ENCODE peak calls at places on chromosomes 16 and 17, in ten cellular contexts. N, P, H, W, X, M, Z, G, R and V are unnamed samples.

GRCh38 chr16:30482366-30482765 is 9.8 kb downstream of the ITGAL start:
- DNase-seq in N (no peak), P (no peak), H (no peak), W (no peak), X (no peak), M (no peak), Z (no peak), G (no peak), R (no peak), V (no peak)

GRCh38 chr17:3647769-3648540 is 11.4 kb downstream of the CTNS start:
- DNase-seq in N (no peak), P (peak), H (peak), W (peak), X (peak), M (peak), Z (peak), G (peak), R (peak), V (no peak)

GRCh38 chr17:82959242-82959930 is 119.6 kb upstream of the ZNF750 start:
- DNase-seq in N (no peak), P (no peak), H (no peak), W (no peak), X (no peak), M (no peak), Z (no peak), G (no peak), R (no peak), V (no peak)

GRCh38 chr16:67541391-67542263 is 13.0 kb downstream of the RIPOR1 start:
- DNase-seq in N (no peak), P (peak), H (peak), W (no peak), X (peak), M (peak), Z (no peak), G (no peak), R (no peak), V (no peak)

GRCh38 chr16:11005611-11005975 is 61.2 kb downstream of the CLEC16A start:
- DNase-seq in N (no peak), P (no peak), H (peak), W (no peak), X (no peak), M (no peak), Z (no peak), G (no peak), R (no peak), V (no peak)

GRCh38 chr16:84369938-84370627 is 1.7 kb downstream of the ATP2C2 start:
- DNase-seq in N (no peak), P (no peak), H (no peak), W (no peak), X (no peak), M (no peak), Z (no peak), G (no peak), R (no peak), V (no peak)

GRCh38 chr17:48037036-48037881 is at the start of gene COPZ2:
- DNase-seq in N (no peak), P (peak), H (peak), W (peak), X (no peak), M (peak), Z (no peak), G (peak), R (no peak), V (no peak)

GRCh38 chr17:77124192-77124908 is 16.4 kb upstream of the SEC14L1 start:
- DNase-seq in N (no peak), P (peak), H (peak), W (no peak), X (peak), M (peak), Z (no peak), G (no peak), R (no peak), V (no peak)

GRCh38 chr17:73292031-73292531 is 19.7 kb downstream of the CDC42EP4 start:
- DNase-seq in N (no peak), P (peak), H (peak), W (no peak), X (peak), M (peak), Z (no peak), G (no peak), R (no peak), V (no peak)

GRCh38 chr17:40247926-40248495 is 28.9 kb downstream of the WIPF2 start:
- DNase-seq in N (no peak), P (no peak), H (peak), W (no peak), X (peak), M (no peak), Z (no peak), G (no peak), R (no peak), V (no peak)

GRCh38 chr16:1481906-1482835 is 6.6 kb downstream of the PTX4 start:
- DNase-seq in N (no peak), P (no peak), H (no peak), W (no peak), X (no peak), M (no peak), Z (no peak), G (no peak), R (no peak), V (no peak)

GRCh38 chr17:75065562-75066151 is 18.6 kb downstream of the KCTD2 start:
- DNase-seq in N (no peak), P (peak), H (peak), W (no peak), X (no peak), M (no peak), Z (no peak), G (no peak), R (no peak), V (no peak)